ENCODE peak calls at places on chromosomes 3 and 15, in ten cellular contexts. U is Panc1, H is T-helper 17 cell, B is GM20000, R is thyroid gland, Y is caudate nucleus, S is ELR, I is colonic mucosa, A is NCI-H510A treated with DMSO at 0.1 percent for 48 hours, Z is 8988T. K is an unnamed sample.

GRCh38 chr3:9901967-9902366 is 681 bp upstream of the IL17RE start:
- DNase-seq in U (no peak), H (peak), B (no peak), R (no peak), Y (no peak), S (no peak), I (no peak), A (no peak), Z (no peak), K (no peak)

GRCh38 chr3:160921020-160921635 is 165.1 kb downstream of the PPM1L start:
- DNase-seq in U (no peak), H (no peak), B (peak), R (peak), Y (no peak), S (peak), I (no peak), A (peak), Z (peak), K (peak)

GRCh38 chr3:17143893-17144664 is 259.3 kb downstream of the PLCL2 start:
- DNase-seq in U (no peak), H (no peak), B (no peak), R (no peak), Y (no peak), S (no peak), I (no peak), A (no peak), Z (no peak), K (no peak)

GRCh38 chr15:63826513-63826912 is 7.2 kb downstream of the HERC1 start:
- DNase-seq in U (no peak), H (no peak), B (no peak), R (no peak), Y (no peak), S (peak), I (no peak), A (no peak), Z (no peak), K (peak)

GRCh38 chr3:24829632-24830229 is 335.1 kb upstream of the THRB start:
- DNase-seq in U (no peak), H (no peak), B (no peak), R (peak), Y (peak), S (no peak), I (peak), A (peak), Z (no peak), K (no peak)

GRCh38 chr15:100721758-100722550 is 119.6 kb downstream of the ASB7 start:
- DNase-seq in U (peak), H (no peak), B (no peak), R (peak), Y (no peak), S (peak), I (peak), A (no peak), Z (no peak), K (peak)

GRCh38 chr3:127337911-127338531 is 50.2 kb upstream of the PRR20G start:
- DNase-seq in U (no peak), H (no peak), B (no peak), R (no peak), Y (no peak), S (no peak), I (no peak), A (no peak), Z (no peak), K (no peak)

GRCh38 chr15:90675464-90675863 is 41.7 kb upstream of the BLM start:
- DNase-seq in U (no peak), H (no peak), B (no peak), R (no peak), Y (no peak), S (no peak), I (no peak), A (no peak), Z (no peak), K (no peak)

GRCh38 chr3:152243301-152243711 is 25.4 kb upstream of the MBNL1 start:
- DNase-seq in U (no peak), H (no peak), B (no peak), R (no peak), Y (no peak), S (no peak), I (no peak), A (no peak), Z (no peak), K (no peak)

GRCh38 chr15:100863406-100864198 is 16.0 kb upstream of the ALDH1A3 start:
- DNase-seq in U (no peak), H (no peak), B (no peak), R (no peak), Y (peak), S (no peak), I (peak), A (no peak), Z (no peak), K (no peak)

K was measured in MCF 10A.